ENCODE peak calls at places on chromosome 11, in ten cellular contexts. One of them, this sample, is unnamed.
A peak's percentile ranks its signal among the peaks of the same experiment; 100 is the strongest.

GRCh38 chr11:12284321-12285050 is 92.9 kb upstream of the PARVA start:
- DNase-seq in kidney: no peak
- DNase-seq in heart right ventricle: no peak
- DNase-seq in lower lobe of right lung: no peak
- DNase-seq in A549: no peak
- DNase-seq in spleen: no peak
- DNase-seq in endodermal cell: no peak
- DNase-seq in cardiac muscle cell: no peak
- DNase-seq in AG09309: peak; percentile 32
- DNase-seq in neural progenitor cell: no peak
- DNase-seq in this sample: no peak

GRCh38 chr11:32232516-32232915 is 141.6 kb downstream of the RCN1 start:
- DNase-seq in kidney: no peak
- DNase-seq in heart right ventricle: no peak
- DNase-seq in lower lobe of right lung: no peak
- DNase-seq in A549: no peak
- DNase-seq in spleen: no peak
- DNase-seq in endodermal cell: no peak
- DNase-seq in cardiac muscle cell: no peak
- DNase-seq in AG09309: no peak
- DNase-seq in neural progenitor cell: no peak
- DNase-seq in this sample: no peak

GRCh38 chr11:133835258-133836075 is 9.8 kb downstream of the SPATA19 start:
- DNase-seq in kidney: no peak
- DNase-seq in heart right ventricle: peak; percentile 43
- DNase-seq in lower lobe of right lung: no peak
- DNase-seq in A549: peak; percentile 43
- DNase-seq in spleen: no peak
- DNase-seq in endodermal cell: peak; percentile 89
- DNase-seq in cardiac muscle cell: peak; percentile 53
- DNase-seq in AG09309: no peak
- DNase-seq in neural progenitor cell: peak; percentile 82
- DNase-seq in this sample: peak; percentile 2

GRCh38 chr11:79312591-79313267 is 128.1 kb downstream of the TENM4 start:
- DNase-seq in kidney: no peak
- DNase-seq in heart right ventricle: no peak
- DNase-seq in lower lobe of right lung: no peak
- DNase-seq in A549: no peak
- DNase-seq in spleen: no peak
- DNase-seq in endodermal cell: no peak
- DNase-seq in cardiac muscle cell: no peak
- DNase-seq in AG09309: peak; percentile 3
- DNase-seq in neural progenitor cell: no peak
- DNase-seq in this sample: no peak

GRCh38 chr11:107956543-107956942 is 28.3 kb downstream of the RAB39A start:
- DNase-seq in kidney: no peak
- DNase-seq in heart right ventricle: no peak
- DNase-seq in lower lobe of right lung: no peak
- DNase-seq in A549: no peak
- DNase-seq in spleen: no peak
- DNase-seq in endodermal cell: no peak
- DNase-seq in cardiac muscle cell: no peak
- DNase-seq in AG09309: no peak
- DNase-seq in neural progenitor cell: no peak
- DNase-seq in this sample: no peak

GRCh38 chr11:64207247-64208085 is 945 bp downstream of the FERMT3 start:
- DNase-seq in kidney: peak; percentile 93
- DNase-seq in heart right ventricle: peak; percentile 75
- DNase-seq in lower lobe of right lung: peak; percentile 79
- DNase-seq in A549: no peak
- DNase-seq in spleen: peak; percentile 96
- DNase-seq in endodermal cell: no peak
- DNase-seq in cardiac muscle cell: no peak
- DNase-seq in AG09309: no peak
- DNase-seq in neural progenitor cell: peak; percentile 2
- DNase-seq in this sample: no peak

GRCh38 chr11:17153759-17154158 is 54.0 kb downstream of the PIK3C2A start:
- DNase-seq in kidney: no peak
- DNase-seq in heart right ventricle: no peak
- DNase-seq in lower lobe of right lung: no peak
- DNase-seq in A549: no peak
- DNase-seq in spleen: no peak
- DNase-seq in endodermal cell: no peak
- DNase-seq in cardiac muscle cell: no peak
- DNase-seq in AG09309: no peak
- DNase-seq in neural progenitor cell: no peak
- DNase-seq in this sample: no peak

GRCh38 chr11:17014774-17015638 is 792 bp upstream of the PLEKHA7 start:
- DNase-seq in kidney: no peak
- DNase-seq in heart right ventricle: no peak
- DNase-seq in lower lobe of right lung: no peak
- DNase-seq in A549: peak; percentile 86
- DNase-seq in spleen: no peak
- DNase-seq in endodermal cell: peak; percentile 77
- DNase-seq in cardiac muscle cell: peak; percentile 56
- DNase-seq in AG09309: no peak
- DNase-seq in neural progenitor cell: peak; percentile 82
- DNase-seq in this sample: no peak

GRCh38 chr11:66639066-66639813 is 737 bp downstream of the RBM4 start:
- DNase-seq in kidney: no peak
- DNase-seq in heart right ventricle: peak; percentile 16
- DNase-seq in lower lobe of right lung: no peak
- DNase-seq in A549: no peak
- DNase-seq in spleen: no peak
- DNase-seq in endodermal cell: no peak
- DNase-seq in cardiac muscle cell: peak; percentile 56
- DNase-seq in AG09309: peak; percentile 7
- DNase-seq in neural progenitor cell: no peak
- DNase-seq in this sample: no peak

GRCh38 chr11:23078289-23078971 is 218.2 kb upstream of the CCDC179 start:
- DNase-seq in kidney: no peak
- DNase-seq in heart right ventricle: no peak
- DNase-seq in lower lobe of right lung: no peak
- DNase-seq in A549: no peak
- DNase-seq in spleen: no peak
- DNase-seq in endodermal cell: no peak
- DNase-seq in cardiac muscle cell: no peak
- DNase-seq in AG09309: no peak
- DNase-seq in neural progenitor cell: no peak
- DNase-seq in this sample: no peak

GRCh38 chr11:131696584-131697120 is 326.2 kb downstream of the NTM start:
- DNase-seq in kidney: no peak
- DNase-seq in heart right ventricle: no peak
- DNase-seq in lower lobe of right lung: no peak
- DNase-seq in A549: no peak
- DNase-seq in spleen: no peak
- DNase-seq in endodermal cell: no peak
- DNase-seq in cardiac muscle cell: no peak
- DNase-seq in AG09309: no peak
- DNase-seq in neural progenitor cell: no peak
- DNase-seq in this sample: no peak
- TF ChIP-seq CTCF in kidney: no peak
- TF ChIP-seq CTCF in heart right ventricle: no peak
- TF ChIP-seq CTCF in lower lobe of right lung: no peak
- TF ChIP-seq CTCF in A549: no peak
- TF ChIP-seq CTCF in spleen: no peak
- TF ChIP-seq CTCF in endodermal cell: no peak
- TF ChIP-seq CTCF in cardiac muscle cell: no peak
- TF ChIP-seq CTCF in AG09309: no peak
- TF ChIP-seq CTCF in neural progenitor cell: no peak
- TF ChIP-seq CTCF in this sample: no peak

DNA sequence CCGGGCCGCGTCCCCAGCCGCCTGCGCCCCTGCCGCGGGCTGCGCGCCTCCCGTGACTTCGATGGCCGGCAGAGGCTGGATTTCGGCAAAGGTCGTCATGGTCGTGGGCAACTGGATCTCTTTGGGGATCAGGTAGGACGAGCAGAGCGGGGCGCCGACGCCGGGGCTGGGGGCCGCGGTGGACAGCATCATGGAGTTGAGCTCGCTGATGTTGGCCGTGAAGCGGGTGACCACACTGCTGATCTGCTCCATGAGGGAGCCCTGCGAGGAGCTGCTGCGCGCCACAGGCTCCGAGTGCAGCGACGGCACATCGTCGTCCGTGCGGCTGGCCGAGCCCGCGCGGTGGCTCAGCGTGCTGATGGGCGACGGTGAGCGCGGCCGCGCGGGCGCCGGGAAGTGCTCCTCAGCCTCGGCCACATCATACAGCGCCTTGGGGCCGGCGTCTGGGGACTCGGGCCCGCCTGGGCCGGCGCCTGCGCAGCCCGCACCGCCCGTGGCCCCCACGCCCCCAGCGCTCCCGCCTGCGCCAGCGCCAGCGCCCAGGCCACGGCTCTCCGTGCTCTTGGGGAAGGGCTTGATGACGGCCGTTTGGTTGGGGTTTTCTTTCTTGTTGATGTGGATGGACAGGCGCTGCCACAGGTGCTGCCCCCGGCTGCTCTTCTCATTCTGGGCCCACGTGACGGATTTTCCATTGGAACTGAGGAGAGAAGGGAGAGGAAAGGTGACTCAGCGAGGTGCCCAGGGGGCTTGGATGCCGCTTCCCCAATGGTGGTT is 171.5 kb upstream of the CTSC start:
- DNase-seq in kidney: peak; percentile 80
- DNase-seq in heart right ventricle: no peak
- DNase-seq in lower lobe of right lung: peak; percentile 53
- DNase-seq in A549: no peak
- DNase-seq in spleen: peak; percentile 75
- DNase-seq in endodermal cell: peak; percentile 82
- DNase-seq in cardiac muscle cell: peak; percentile 55
- DNase-seq in AG09309: no peak
- DNase-seq in neural progenitor cell: peak; percentile 57
- DNase-seq in this sample: no peak
- H3K4me3 ChIP-seq in kidney: peak overlapping the region; percentile 42
- H3K4me3 ChIP-seq in heart right ventricle: peak overlapping the region; percentile 50
- H3K4me3 ChIP-seq in lower lobe of right lung: peak overlapping the region; percentile 44
- H3K4me3 ChIP-seq in A549: peak overlapping the region; percentile 42
- H3K4me3 ChIP-seq in spleen: peak overlapping the region; percentile 29
- H3K4me3 ChIP-seq in endodermal cell: peak overlapping the region; percentile 66
- H3K4me3 ChIP-seq in cardiac muscle cell: peak overlapping the region; percentile 30
- H3K4me3 ChIP-seq in AG09309: peak overlapping the region; percentile 35
- H3K4me3 ChIP-seq in neural progenitor cell: peak overlapping the region; percentile 38
- H3K4me3 ChIP-seq in this sample: peak overlapping the region; percentile 46

GRCh38 chr11:131217313-131218297 is 152.8 kb upstream of the NTM start:
- DNase-seq in kidney: no peak
- DNase-seq in heart right ventricle: no peak
- DNase-seq in lower lobe of right lung: no peak
- DNase-seq in A549: no peak
- DNase-seq in spleen: no peak
- DNase-seq in endodermal cell: peak; percentile 72
- DNase-seq in cardiac muscle cell: no peak
- DNase-seq in AG09309: no peak
- DNase-seq in neural progenitor cell: no peak
- DNase-seq in this sample: no peak
- TF ChIP-seq CTCF in kidney: peak; percentile 23
- TF ChIP-seq CTCF in heart right ventricle: peak; percentile 20
- TF ChIP-seq CTCF in lower lobe of right lung: no peak
- TF ChIP-seq CTCF in A549: peak; percentile 9
- TF ChIP-seq CTCF in spleen: no peak
- TF ChIP-seq CTCF in endodermal cell: peak; percentile 67
- TF ChIP-seq CTCF in cardiac muscle cell: no peak
- TF ChIP-seq CTCF in AG09309: peak; percentile 63
- TF ChIP-seq CTCF in neural progenitor cell: peak; percentile 23
- TF ChIP-seq CTCF in this sample: peak; percentile 55

GRCh38 chr11:112878228-112878627 is 83.0 kb upstream of the NCAM1 start:
- DNase-seq in kidney: no peak
- DNase-seq in heart right ventricle: no peak
- DNase-seq in lower lobe of right lung: no peak
- DNase-seq in A549: no peak
- DNase-seq in spleen: no peak
- DNase-seq in endodermal cell: peak; percentile 51
- DNase-seq in cardiac muscle cell: no peak
- DNase-seq in AG09309: no peak
- DNase-seq in neural progenitor cell: peak; percentile 31
- DNase-seq in this sample: no peak

GRCh38 chr11:112884012-112884767 is 77.0 kb upstream of the NCAM1 start:
- DNase-seq in kidney: no peak
- DNase-seq in heart right ventricle: no peak
- DNase-seq in lower lobe of right lung: no peak
- DNase-seq in A549: no peak
- DNase-seq in spleen: no peak
- DNase-seq in endodermal cell: no peak
- DNase-seq in cardiac muscle cell: no peak
- DNase-seq in AG09309: no peak
- DNase-seq in neural progenitor cell: no peak
- DNase-seq in this sample: no peak

GRCh38 chr11:112880454-112880853 is 80.8 kb upstream of the NCAM1 start:
- DNase-seq in kidney: no peak
- DNase-seq in heart right ventricle: no peak
- DNase-seq in lower lobe of right lung: no peak
- DNase-seq in A549: no peak
- DNase-seq in spleen: no peak
- DNase-seq in endodermal cell: no peak
- DNase-seq in cardiac muscle cell: no peak
- DNase-seq in AG09309: no peak
- DNase-seq in neural progenitor cell: no peak
- DNase-seq in this sample: no peak

GRCh38 chr11:112882494-112883381 is 78.5 kb upstream of the NCAM1 start:
- DNase-seq in kidney: no peak
- DNase-seq in heart right ventricle: peak; percentile 48
- DNase-seq in lower lobe of right lung: no peak
- DNase-seq in A549: no peak
- DNase-seq in spleen: no peak
- DNase-seq in endodermal cell: no peak
- DNase-seq in cardiac muscle cell: no peak
- DNase-seq in AG09309: no peak
- DNase-seq in neural progenitor cell: no peak
- DNase-seq in this sample: no peak

DNA sequence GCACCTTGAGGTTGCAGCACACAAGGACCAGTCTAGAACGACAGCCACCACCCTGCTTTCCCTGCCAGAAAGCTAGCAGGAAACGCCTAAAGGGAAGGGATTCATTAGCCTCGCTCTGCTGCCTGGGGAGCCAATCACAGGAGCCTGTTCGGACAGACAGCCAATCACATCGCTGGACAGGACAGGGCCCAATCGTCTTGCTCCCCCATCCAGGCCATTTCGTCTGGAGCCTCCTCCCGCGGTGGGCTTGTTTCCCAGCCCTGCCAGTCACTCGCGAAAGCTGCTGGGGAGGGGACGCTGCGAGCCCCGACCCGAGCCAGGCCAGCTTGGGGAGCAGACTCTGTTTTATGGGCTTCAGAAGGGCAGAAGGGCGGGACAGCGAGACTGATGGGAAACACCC is 79.8 kb upstream of the NCAM1 start:
- DNase-seq in kidney: peak; percentile 88
- DNase-seq in heart right ventricle: peak; percentile 80
- DNase-seq in lower lobe of right lung: peak; percentile 55
- DNase-seq in A549: peak; percentile 25
- DNase-seq in spleen: no peak
- DNase-seq in endodermal cell: peak; percentile 95
- DNase-seq in cardiac muscle cell: peak; percentile 91
- DNase-seq in AG09309: no peak
- DNase-seq in neural progenitor cell: peak; percentile 79
- DNase-seq in this sample: no peak
- H3K4me3 ChIP-seq in kidney: peak overlapping the region; percentile 59
- H3K4me3 ChIP-seq in heart right ventricle: peak overlapping the region; percentile 43
- H3K4me3 ChIP-seq in lower lobe of right lung: peak overlapping the region; percentile 21
- H3K4me3 ChIP-seq in A549: no peak overlapping the region
- H3K4me3 ChIP-seq in spleen: no peak overlapping the region
- H3K4me3 ChIP-seq in endodermal cell: no peak overlapping the region
- H3K4me3 ChIP-seq in cardiac muscle cell: peak overlapping the region; percentile 24
- H3K4me3 ChIP-seq in AG09309: no peak overlapping the region
- H3K4me3 ChIP-seq in neural progenitor cell: peak overlapping the region; percentile 28
- H3K4me3 ChIP-seq in this sample: peak overlapping the region; percentile 52

This sample was measured in epithelial cell of proximal tubule.